ENCODE peak calls at places on chromosomes 11 and 22, in nine cellular contexts. X is transverse colon, W is kidney epithelial cell, O is IMR-90, B is osteoblast, G is lower leg skin, K is fibroblast of lung, A is sigmoid colon, R is lung. C is an unnamed sample.

GRCh38 chr22:36541831-36542391 is 12.9 kb upstream of the EIF3D start:
- DNase-seq in B (peak; percentile 86), W (peak; percentile 94), X (no peak), R (no peak), O (peak; percentile 96), A (no peak), K (peak; percentile 97), G (no peak), C (peak; percentile 84)

GRCh38 chr11:44261800-44262591 is 47.9 kb downstream of the ALX4 start:
- DNase-seq in G (no peak), B (no peak), A (no peak), X (no peak), O (no peak), W (no peak), R (no peak), K (no peak), C (no peak)

GRCh38 chr11:119062779-119063178 is 4.8 kb upstream of the VPS11 start:
- DNase-seq in B (peak; percentile 68), G (no peak), K (peak; percentile 52), A (no peak), X (peak; percentile 46), R (no peak), O (peak; percentile 69), W (no peak), C (peak; percentile 77)

GRCh38 chr11:62444271-62444833 is 25.5 kb downstream of the SCGB1A1 start:
- DNase-seq in G (peak; percentile 64), A (peak; percentile 92), B (peak; percentile 95), X (peak; percentile 65), K (peak; percentile 69), O (peak; percentile 75), W (no peak), R (peak; percentile 55), C (peak; percentile 80)

GRCh38 chr11:115674176-115674575 is 170.0 kb upstream of the CADM1 start:
- DNase-seq in K (peak; percentile 63), W (no peak), B (no peak), G (no peak), R (no peak), A (peak; percentile 42), O (peak; percentile 48), X (no peak), C (no peak)

GRCh38 chr11:118572914-118573550 is 823 bp downstream of the ARCN1 start:
- DNase-seq in X (no peak), K (peak; percentile 64), B (peak; percentile 53), A (no peak), G (no peak), O (peak; percentile 75), R (no peak), W (peak; percentile 5), C (peak; percentile 40)

GRCh38 chr11:77089004-77089545 is 13.6 kb upstream of the OMP start:
- DNase-seq in B (peak; percentile 71), K (no peak), G (no peak), W (no peak), A (peak; percentile 47), O (no peak), R (no peak), X (peak; percentile 8), C (no peak)

GRCh38 chr22:20787223-20787622 is 13.3 kb downstream of the SERPIND1 start:
- DNase-seq in B (no peak), G (no peak), K (no peak), X (no peak), O (no peak), R (no peak), W (no peak), A (no peak), C (no peak)

GRCh38 chr11:130874955-130875531 is 41.2 kb downstream of the SNX19 start:
- DNase-seq in B (no peak), O (no peak), A (no peak), R (no peak), W (no peak), G (no peak), X (no peak), K (no peak), C (no peak)

GRCh38 chr11:76259299-76259908 is 53.1 kb upstream of the WNT11 start:
- DNase-seq in X (no peak), K (no peak), R (no peak), A (no peak), W (no peak), G (no peak), B (peak; percentile 13), O (no peak), C (no peak)

GRCh38 chr22:24875862-24876506 is 70.0 kb downstream of the SGSM1 start:
- DNase-seq in W (no peak), O (no peak), G (no peak), K (peak; percentile 3), R (no peak), A (no peak), X (no peak), B (peak; percentile 81), C (peak; percentile 46)

GRCh38 chr22:27879923-27880322 is 39.1 kb downstream of the PITPNB start:
- DNase-seq in K (peak; percentile 49), A (no peak), B (no peak), W (no peak), R (no peak), O (peak; percentile 54), G (no peak), X (no peak), C (peak; percentile 65)

GRCh38 chr11:16989554-16989953 is 24.7 kb downstream of the PLEKHA7 start:
- DNase-seq in W (no peak), A (no peak), K (no peak), B (no peak), O (no peak), G (no peak), X (no peak), R (no peak), C (no peak)

GRCh38 chr11:47603295-47603694 is 9.1 kb upstream of the C1QTNF4 start:
- DNase-seq in R (no peak), B (peak; percentile 92), A (no peak), X (no peak), K (peak; percentile 62), W (no peak), O (peak; percentile 37), G (no peak), C (no peak)

GRCh38 chr11:131667566-131667965 is 297.2 kb downstream of the NTM start:
- DNase-seq in G (no peak), W (no peak), O (no peak), X (no peak), B (no peak), R (no peak), K (no peak), A (peak; percentile 17), C (no peak)

GRCh38 chr11:102408339-102408738 is 44.2 kb downstream of the TMEM123 start:
- DNase-seq in O (no peak), W (no peak), X (no peak), R (no peak), A (no peak), G (no peak), K (no peak), B (no peak), C (no peak)

GRCh38 chr11:102405501-102405900 is 47.1 kb downstream of the TMEM123 start:
- DNase-seq in R (no peak), G (no peak), W (no peak), A (no peak), B (no peak), K (no peak), X (no peak), O (no peak), C (no peak)

GRCh38 chr11:102402556-102402955 is 50.0 kb downstream of the TMEM123 start:
- DNase-seq in A (no peak), R (no peak), O (no peak), X (no peak), K (no peak), B (no peak), W (no peak), G (no peak), C (no peak)

GRCh38 chr11:102407901-102408300 is 44.7 kb downstream of the TMEM123 start:
- DNase-seq in B (no peak), X (no peak), R (no peak), O (no peak), W (no peak), A (no peak), K (no peak), G (no peak), C (no peak)

DNA sequence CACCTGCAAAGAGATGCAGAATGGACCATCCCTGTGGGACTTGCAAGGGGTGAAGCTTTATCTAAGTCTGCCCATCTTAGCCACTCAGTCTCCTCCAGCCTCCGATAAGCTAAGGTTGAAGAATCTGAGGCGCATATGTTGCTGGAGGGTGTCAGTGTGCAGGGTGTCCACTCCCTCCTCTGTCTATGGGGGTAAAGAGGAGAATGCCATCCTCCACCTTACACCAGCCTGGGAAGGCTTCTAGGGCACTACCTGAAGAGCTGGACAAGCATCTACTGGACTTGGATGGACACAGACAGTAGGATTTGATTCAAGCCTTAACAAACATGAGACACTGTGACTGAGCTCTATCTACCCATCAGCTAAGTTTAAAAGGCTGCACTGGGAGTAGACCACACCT is 46.5 kb downstream of the TMEM123 start:
- DNase-seq in B (no peak), R (no peak), K (no peak), W (no peak), X (no peak), O (no peak), G (no peak), A (no peak), C (no peak)
- H3K4me3 ChIP-seq in B (no peak overlapping the region), R (no peak overlapping the region), K (no peak overlapping the region), W (no peak overlapping the region), X (no peak overlapping the region), O (no peak overlapping the region), G (no peak overlapping the region), A (no peak overlapping the region), C (no peak overlapping the region)

GRCh38 chr11:111177037-111177988 is 68.2 kb upstream of the POU2AF2 start:
- DNase-seq in R (no peak), W (no peak), B (no peak), O (no peak), G (no peak), A (no peak), X (no peak), K (no peak), C (no peak)
- TF ChIP-seq CTCF in R (no peak), W (no peak), B (no peak), O (no peak), G (no peak), A (no peak), X (no peak), K (no peak), C (no peak)

DNA sequence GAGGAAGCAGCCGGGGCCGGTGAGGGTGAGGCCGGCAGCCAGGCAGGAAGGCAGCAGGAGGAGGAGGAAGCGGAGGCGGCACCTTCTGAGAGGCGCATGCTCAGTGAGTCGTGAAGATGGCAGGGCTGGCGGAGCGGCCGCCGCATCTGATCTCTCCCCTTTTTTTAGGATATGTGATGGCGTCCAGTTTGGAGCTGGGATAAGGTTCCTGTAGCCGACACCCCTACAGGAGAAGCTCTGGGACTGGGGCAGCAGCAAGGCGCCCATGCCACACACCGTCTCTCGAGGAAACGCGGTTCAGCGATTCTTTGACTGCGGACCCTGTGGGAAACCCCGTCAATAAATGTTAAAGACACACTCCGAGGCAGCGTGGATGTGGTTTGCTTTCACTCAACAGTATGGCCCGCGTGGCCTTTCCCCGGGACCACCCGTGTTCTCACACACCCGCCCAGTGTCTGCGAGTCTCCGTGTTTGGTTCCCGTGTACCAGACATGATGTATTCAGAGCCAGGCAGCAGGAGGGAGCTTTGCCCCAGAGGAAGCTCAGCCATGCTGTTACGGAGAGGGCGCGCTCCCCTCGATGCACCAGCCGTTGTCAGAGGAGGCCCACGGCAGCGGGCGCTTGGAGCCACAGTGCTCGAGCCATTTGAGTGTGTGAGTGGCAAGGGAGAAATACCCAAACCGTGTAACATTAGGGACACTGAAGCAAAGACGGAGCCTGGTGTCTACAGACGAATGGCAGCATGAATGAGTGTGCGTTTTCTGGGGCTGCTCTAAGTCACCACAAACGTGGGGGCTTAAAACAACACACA is 27.7 kb upstream of the PARVB start:
- DNase-seq in O (no peak), G (no peak), R (peak; percentile 56), K (no peak), A (peak; percentile 73), B (peak; percentile 81), X (peak; percentile 67), W (no peak), C (no peak)
- H3K4me3 ChIP-seq in O (no peak overlapping the region), G (no peak overlapping the region), R (no peak overlapping the region), K (no peak overlapping the region), A (no peak overlapping the region), B (no peak overlapping the region), X (peak overlapping the region; percentile 23), W (peak overlapping the region; percentile 19), C (no peak overlapping the region)

GRCh38 chr22:45159652-45160462 is 3.9 kb upstream of the NUP50 start:
- DNase-seq in R (no peak), O (peak; percentile 38), G (no peak), K (peak; percentile 35), A (no peak), B (no peak), W (no peak), X (peak; percentile 33), C (peak; percentile 58)
- TF ChIP-seq CTCF in R (no peak), O (peak; percentile 6), G (no peak), K (no peak), A (no peak), B (no peak), W (no peak), X (peak; percentile 21), C (peak; percentile 31)